ENCODE peak calls at places on chromosomes 3 and 15, in seven cellular contexts. X, P, M, W, I, A and B are unnamed samples.

GRCh38 chr3:9721698-9722057 is 9.9 kb upstream of the BRPF1 start:
- DNase-seq in X (no peak), P (no peak), M (no peak), W (no peak), I (no peak), A (no peak), B (no peak)

GRCh38 chr15:78034495-78035191 is 42.9 kb downstream of the TBC1D2B start:
- DNase-seq in X (no peak), P (peak; percentile 41), M (peak; percentile 53), W (no peak), I (no peak), A (no peak), B (peak; percentile 54)

GRCh38 chr3:117628896-117629295 is 919.3 kb downstream of the TUSC7 start:
- DNase-seq in X (peak; percentile 72), P (peak; percentile 93), M (no peak), W (peak; percentile 45), I (no peak), A (peak; percentile 83), B (no peak)

GRCh38 chr3:124632566-124633140 is 97.6 kb upstream of the UMPS start:
- DNase-seq in X (no peak), P (no peak), M (no peak), W (no peak), I (no peak), A (no peak), B (no peak)

GRCh38 chr3:61618871-61619270 is 57.5 kb downstream of the PTPRG start:
- DNase-seq in X (no peak), P (no peak), M (no peak), W (no peak), I (no peak), A (no peak), B (no peak)

GRCh38 chr3:123780656-123781055 is 103.5 kb downstream of the MYLK start:
- DNase-seq in X (no peak), P (no peak), M (no peak), W (peak; percentile 41), I (no peak), A (no peak), B (no peak)

GRCh38 chr15:75928680-75929608 is 25.3 kb downstream of the FBXO22 start:
- DNase-seq in X (no peak), P (peak; percentile 39), M (no peak), W (peak; percentile 45), I (peak; percentile 62), A (no peak), B (no peak)

GRCh38 chr3:8767667-8768363 is 1.6 kb downstream of the OXTR start:
- DNase-seq in X (no peak), P (peak; percentile 11), M (no peak), W (no peak), I (peak; percentile 46), A (no peak), B (no peak)

GRCh38 chr15:70451861-70452653 is 311.3 kb downstream of the UACA start:
- DNase-seq in X (no peak), P (no peak), M (no peak), W (no peak), I (no peak), A (no peak), B (no peak)

GRCh38 chr15:70093070-70093469 is 4.6 kb downstream of the TLE3 start:
- DNase-seq in X (no peak), P (peak; percentile 34), M (no peak), W (peak; percentile 16), I (no peak), A (no peak), B (no peak)

GRCh38 chr15:41966920-41967465 is 5.4 kb downstream of the EHD4 start:
- DNase-seq in X (no peak), P (no peak), M (no peak), W (no peak), I (no peak), A (no peak), B (no peak)

GRCh38 chr15:91860498-91860897 is 7.0 kb downstream of the SLCO3A1 start:
- DNase-seq in X (no peak), P (no peak), M (no peak), W (no peak), I (no peak), A (no peak), B (no peak)